ENCODE peak calls at places on chromosomes 3 and 15, in nine cellular contexts. One of them, this sample, is unnamed.

GRCh38 chr15:36175781-36176211 is 403.6 kb upstream of the CDIN1 start:
- DNase-seq in stimulated activated CD8-positive, alpha-beta memory T cell treated with anti-CD3 and anti-CD28 coated beads, Interleukin-4, amount 100 ng/mL, for 48 hours: no peak
- DNase-seq in erythroblast: no peak
- DNase-seq in M059J: no peak
- DNase-seq in T-helper 17 cell: no peak
- DNase-seq in activated naive CD8-positive, alpha-beta T cell treated with anti-CD3 and anti-CD28 coated beads, Interleukin-2, amount 50 U/mL, for 24 hours: no peak
- DNase-seq in T-cell: no peak
- DNase-seq in lung microvascular endothelial cell: no peak
- DNase-seq in mucosa of gallbladder: no peak
- DNase-seq in this sample: no peak

GRCh38 chr15:43204016-43204901 is 16.6 kb downstream of the EPB42 start:
- DNase-seq in stimulated activated CD8-positive, alpha-beta memory T cell treated with anti-CD3 and anti-CD28 coated beads, Interleukin-4, amount 100 ng/mL, for 48 hours: peak
- DNase-seq in erythroblast: peak
- DNase-seq in M059J: peak
- DNase-seq in T-helper 17 cell: no peak
- DNase-seq in activated naive CD8-positive, alpha-beta T cell treated with anti-CD3 and anti-CD28 coated beads, Interleukin-2, amount 50 U/mL, for 24 hours: peak
- DNase-seq in T-cell: peak
- DNase-seq in lung microvascular endothelial cell: peak
- DNase-seq in mucosa of gallbladder: peak
- DNase-seq in this sample: peak

GRCh38 chr3:11587766-11588165 is 55.9 kb downstream of the VGLL4 start:
- DNase-seq in stimulated activated CD8-positive, alpha-beta memory T cell treated with anti-CD3 and anti-CD28 coated beads, Interleukin-4, amount 100 ng/mL, for 48 hours: no peak
- DNase-seq in erythroblast: no peak
- DNase-seq in M059J: no peak
- DNase-seq in T-helper 17 cell: no peak
- DNase-seq in activated naive CD8-positive, alpha-beta T cell treated with anti-CD3 and anti-CD28 coated beads, Interleukin-2, amount 50 U/mL, for 24 hours: no peak
- DNase-seq in T-cell: no peak
- DNase-seq in lung microvascular endothelial cell: no peak
- DNase-seq in mucosa of gallbladder: no peak
- DNase-seq in this sample: no peak

GRCh38 chr3:47128110-47128509 is 35.8 kb downstream of the SETD2 start:
- DNase-seq in stimulated activated CD8-positive, alpha-beta memory T cell treated with anti-CD3 and anti-CD28 coated beads, Interleukin-4, amount 100 ng/mL, for 48 hours: no peak
- DNase-seq in erythroblast: no peak
- DNase-seq in M059J: no peak
- DNase-seq in T-helper 17 cell: no peak
- DNase-seq in activated naive CD8-positive, alpha-beta T cell treated with anti-CD3 and anti-CD28 coated beads, Interleukin-2, amount 50 U/mL, for 24 hours: no peak
- DNase-seq in T-cell: no peak
- DNase-seq in lung microvascular endothelial cell: no peak
- DNase-seq in mucosa of gallbladder: no peak
- DNase-seq in this sample: no peak

GRCh38 chr15:63605816-63606215 is 8.6 kb downstream of the FBXL22 start:
- DNase-seq in stimulated activated CD8-positive, alpha-beta memory T cell treated with anti-CD3 and anti-CD28 coated beads, Interleukin-4, amount 100 ng/mL, for 48 hours: peak
- DNase-seq in erythroblast: no peak
- DNase-seq in M059J: no peak
- DNase-seq in T-helper 17 cell: peak
- DNase-seq in activated naive CD8-positive, alpha-beta T cell treated with anti-CD3 and anti-CD28 coated beads, Interleukin-2, amount 50 U/mL, for 24 hours: peak
- DNase-seq in T-cell: peak
- DNase-seq in lung microvascular endothelial cell: no peak
- DNase-seq in mucosa of gallbladder: no peak
- DNase-seq in this sample: peak

GRCh38 chr15:75647370-75648155 is at the start of gene SNX33:
- DNase-seq in stimulated activated CD8-positive, alpha-beta memory T cell treated with anti-CD3 and anti-CD28 coated beads, Interleukin-4, amount 100 ng/mL, for 48 hours: peak
- DNase-seq in erythroblast: peak
- DNase-seq in M059J: peak
- DNase-seq in T-helper 17 cell: peak
- DNase-seq in activated naive CD8-positive, alpha-beta T cell treated with anti-CD3 and anti-CD28 coated beads, Interleukin-2, amount 50 U/mL, for 24 hours: peak
- DNase-seq in T-cell: peak
- DNase-seq in lung microvascular endothelial cell: peak
- DNase-seq in mucosa of gallbladder: peak
- DNase-seq in this sample: peak

GRCh38 chr3:150775001-150775599 is 12.1 kb upstream of the SIAH2 start:
- DNase-seq in stimulated activated CD8-positive, alpha-beta memory T cell treated with anti-CD3 and anti-CD28 coated beads, Interleukin-4, amount 100 ng/mL, for 48 hours: no peak
- DNase-seq in erythroblast: no peak
- DNase-seq in M059J: peak
- DNase-seq in T-helper 17 cell: no peak
- DNase-seq in activated naive CD8-positive, alpha-beta T cell treated with anti-CD3 and anti-CD28 coated beads, Interleukin-2, amount 50 U/mL, for 24 hours: no peak
- DNase-seq in T-cell: no peak
- DNase-seq in lung microvascular endothelial cell: no peak
- DNase-seq in mucosa of gallbladder: no peak
- DNase-seq in this sample: no peak

GRCh38 chr3:172279191-172279640 is 169.0 kb downstream of the GHSR start:
- DNase-seq in stimulated activated CD8-positive, alpha-beta memory T cell treated with anti-CD3 and anti-CD28 coated beads, Interleukin-4, amount 100 ng/mL, for 48 hours: no peak
- DNase-seq in erythroblast: no peak
- DNase-seq in M059J: peak
- DNase-seq in T-helper 17 cell: no peak
- DNase-seq in activated naive CD8-positive, alpha-beta T cell treated with anti-CD3 and anti-CD28 coated beads, Interleukin-2, amount 50 U/mL, for 24 hours: no peak
- DNase-seq in T-cell: no peak
- DNase-seq in lung microvascular endothelial cell: peak
- DNase-seq in mucosa of gallbladder: no peak
- DNase-seq in this sample: no peak

GRCh38 chr3:127671523-127672428 is 976 bp upstream of the ABTB1 start:
- DNase-seq in stimulated activated CD8-positive, alpha-beta memory T cell treated with anti-CD3 and anti-CD28 coated beads, Interleukin-4, amount 100 ng/mL, for 48 hours: peak
- DNase-seq in erythroblast: peak
- DNase-seq in M059J: no peak
- DNase-seq in T-helper 17 cell: no peak
- DNase-seq in activated naive CD8-positive, alpha-beta T cell treated with anti-CD3 and anti-CD28 coated beads, Interleukin-2, amount 50 U/mL, for 24 hours: peak
- DNase-seq in T-cell: peak
- DNase-seq in lung microvascular endothelial cell: no peak
- DNase-seq in mucosa of gallbladder: no peak
- DNase-seq in this sample: peak

GRCh38 chr15:66670698-66671580 is 31.1 kb upstream of the SMAD6 start:
- DNase-seq in stimulated activated CD8-positive, alpha-beta memory T cell treated with anti-CD3 and anti-CD28 coated beads, Interleukin-4, amount 100 ng/mL, for 48 hours: no peak
- DNase-seq in erythroblast: no peak
- DNase-seq in M059J: no peak
- DNase-seq in T-helper 17 cell: no peak
- DNase-seq in activated naive CD8-positive, alpha-beta T cell treated with anti-CD3 and anti-CD28 coated beads, Interleukin-2, amount 50 U/mL, for 24 hours: no peak
- DNase-seq in T-cell: no peak
- DNase-seq in lung microvascular endothelial cell: no peak
- DNase-seq in mucosa of gallbladder: peak
- DNase-seq in this sample: no peak

GRCh38 chr3:50840983-50841489 is 166.3 kb downstream of the DOCK3 start:
- DNase-seq in stimulated activated CD8-positive, alpha-beta memory T cell treated with anti-CD3 and anti-CD28 coated beads, Interleukin-4, amount 100 ng/mL, for 48 hours: no peak
- DNase-seq in erythroblast: no peak
- DNase-seq in M059J: no peak
- DNase-seq in T-helper 17 cell: no peak
- DNase-seq in activated naive CD8-positive, alpha-beta T cell treated with anti-CD3 and anti-CD28 coated beads, Interleukin-2, amount 50 U/mL, for 24 hours: no peak
- DNase-seq in T-cell: no peak
- DNase-seq in lung microvascular endothelial cell: no peak
- DNase-seq in mucosa of gallbladder: no peak
- DNase-seq in this sample: no peak

GRCh38 chr3:67531149-67532101 is 123.0 kb downstream of the SUCLG2 start:
- DNase-seq in stimulated activated CD8-positive, alpha-beta memory T cell treated with anti-CD3 and anti-CD28 coated beads, Interleukin-4, amount 100 ng/mL, for 48 hours: no peak
- DNase-seq in erythroblast: no peak
- DNase-seq in M059J: peak
- DNase-seq in T-helper 17 cell: no peak
- DNase-seq in activated naive CD8-positive, alpha-beta T cell treated with anti-CD3 and anti-CD28 coated beads, Interleukin-2, amount 50 U/mL, for 24 hours: no peak
- DNase-seq in T-cell: no peak
- DNase-seq in lung microvascular endothelial cell: peak
- DNase-seq in mucosa of gallbladder: no peak
- DNase-seq in this sample: no peak

GRCh38 chr15:73022156-73022555 is 30.1 kb upstream of the NEO1 start:
- DNase-seq in stimulated activated CD8-positive, alpha-beta memory T cell treated with anti-CD3 and anti-CD28 coated beads, Interleukin-4, amount 100 ng/mL, for 48 hours: no peak
- DNase-seq in erythroblast: no peak
- DNase-seq in M059J: no peak
- DNase-seq in T-helper 17 cell: no peak
- DNase-seq in activated naive CD8-positive, alpha-beta T cell treated with anti-CD3 and anti-CD28 coated beads, Interleukin-2, amount 50 U/mL, for 24 hours: no peak
- DNase-seq in T-cell: no peak
- DNase-seq in lung microvascular endothelial cell: no peak
- DNase-seq in mucosa of gallbladder: no peak
- DNase-seq in this sample: no peak

GRCh38 chr3:60803812-60804211 is 447.4 kb downstream of the FHIT start:
- DNase-seq in stimulated activated CD8-positive, alpha-beta memory T cell treated with anti-CD3 and anti-CD28 coated beads, Interleukin-4, amount 100 ng/mL, for 48 hours: no peak
- DNase-seq in erythroblast: no peak
- DNase-seq in M059J: peak
- DNase-seq in T-helper 17 cell: no peak
- DNase-seq in activated naive CD8-positive, alpha-beta T cell treated with anti-CD3 and anti-CD28 coated beads, Interleukin-2, amount 50 U/mL, for 24 hours: no peak
- DNase-seq in T-cell: no peak
- DNase-seq in lung microvascular endothelial cell: no peak
- DNase-seq in mucosa of gallbladder: no peak
- DNase-seq in this sample: no peak

GRCh38 chr3:98246142-98246541 is 17.9 kb upstream of the OR5H6 start:
- DNase-seq in stimulated activated CD8-positive, alpha-beta memory T cell treated with anti-CD3 and anti-CD28 coated beads, Interleukin-4, amount 100 ng/mL, for 48 hours: no peak
- DNase-seq in erythroblast: no peak
- DNase-seq in M059J: peak
- DNase-seq in T-helper 17 cell: no peak
- DNase-seq in activated naive CD8-positive, alpha-beta T cell treated with anti-CD3 and anti-CD28 coated beads, Interleukin-2, amount 50 U/mL, for 24 hours: no peak
- DNase-seq in T-cell: no peak
- DNase-seq in lung microvascular endothelial cell: no peak
- DNase-seq in mucosa of gallbladder: no peak
- DNase-seq in this sample: no peak

GRCh38 chr15:29945943-29946591 is 123.8 kb upstream of the TJP1 start:
- DNase-seq in stimulated activated CD8-positive, alpha-beta memory T cell treated with anti-CD3 and anti-CD28 coated beads, Interleukin-4, amount 100 ng/mL, for 48 hours: no peak
- DNase-seq in erythroblast: no peak
- DNase-seq in M059J: peak
- DNase-seq in T-helper 17 cell: no peak
- DNase-seq in activated naive CD8-positive, alpha-beta T cell treated with anti-CD3 and anti-CD28 coated beads, Interleukin-2, amount 50 U/mL, for 24 hours: no peak
- DNase-seq in T-cell: no peak
- DNase-seq in lung microvascular endothelial cell: no peak
- DNase-seq in mucosa of gallbladder: no peak
- DNase-seq in this sample: no peak

GRCh38 chr3:52313774-52314188 is 2.3 kb upstream of the DNAH1 start:
- DNase-seq in stimulated activated CD8-positive, alpha-beta memory T cell treated with anti-CD3 and anti-CD28 coated beads, Interleukin-4, amount 100 ng/mL, for 48 hours: no peak
- DNase-seq in erythroblast: no peak
- DNase-seq in M059J: peak
- DNase-seq in T-helper 17 cell: no peak
- DNase-seq in activated naive CD8-positive, alpha-beta T cell treated with anti-CD3 and anti-CD28 coated beads, Interleukin-2, amount 50 U/mL, for 24 hours: peak
- DNase-seq in T-cell: no peak
- DNase-seq in lung microvascular endothelial cell: peak
- DNase-seq in mucosa of gallbladder: peak
- DNase-seq in this sample: no peak

GRCh38 chr3:148816971-148817519 is 10.6 kb upstream of the CPB1 start:
- DNase-seq in stimulated activated CD8-positive, alpha-beta memory T cell treated with anti-CD3 and anti-CD28 coated beads, Interleukin-4, amount 100 ng/mL, for 48 hours: no peak
- DNase-seq in erythroblast: no peak
- DNase-seq in M059J: no peak
- DNase-seq in T-helper 17 cell: no peak
- DNase-seq in activated naive CD8-positive, alpha-beta T cell treated with anti-CD3 and anti-CD28 coated beads, Interleukin-2, amount 50 U/mL, for 24 hours: no peak
- DNase-seq in T-cell: no peak
- DNase-seq in lung microvascular endothelial cell: no peak
- DNase-seq in mucosa of gallbladder: no peak
- DNase-seq in this sample: no peak

GRCh38 chr3:690770-691169 is 402.1 kb upstream of the CNTN6 start:
- DNase-seq in stimulated activated CD8-positive, alpha-beta memory T cell treated with anti-CD3 and anti-CD28 coated beads, Interleukin-4, amount 100 ng/mL, for 48 hours: no peak
- DNase-seq in erythroblast: no peak
- DNase-seq in M059J: no peak
- DNase-seq in T-helper 17 cell: no peak
- DNase-seq in activated naive CD8-positive, alpha-beta T cell treated with anti-CD3 and anti-CD28 coated beads, Interleukin-2, amount 50 U/mL, for 24 hours: no peak
- DNase-seq in T-cell: no peak
- DNase-seq in lung microvascular endothelial cell: no peak
- DNase-seq in mucosa of gallbladder: no peak
- DNase-seq in this sample: no peak

GRCh38 chr3:134339331-134339730 is 34.9 kb downstream of the AMOTL2 start:
- DNase-seq in stimulated activated CD8-positive, alpha-beta memory T cell treated with anti-CD3 and anti-CD28 coated beads, Interleukin-4, amount 100 ng/mL, for 48 hours: no peak
- DNase-seq in erythroblast: no peak
- DNase-seq in M059J: no peak
- DNase-seq in T-helper 17 cell: no peak
- DNase-seq in activated naive CD8-positive, alpha-beta T cell treated with anti-CD3 and anti-CD28 coated beads, Interleukin-2, amount 50 U/mL, for 24 hours: no peak
- DNase-seq in T-cell: no peak
- DNase-seq in lung microvascular endothelial cell: no peak
- DNase-seq in mucosa of gallbladder: no peak
- DNase-seq in this sample: no peak

GRCh38 chr3:69715204-69715603 is 24.1 kb upstream of the MITF start:
- DNase-seq in stimulated activated CD8-positive, alpha-beta memory T cell treated with anti-CD3 and anti-CD28 coated beads, Interleukin-4, amount 100 ng/mL, for 48 hours: no peak
- DNase-seq in erythroblast: no peak
- DNase-seq in M059J: no peak
- DNase-seq in T-helper 17 cell: no peak
- DNase-seq in activated naive CD8-positive, alpha-beta T cell treated with anti-CD3 and anti-CD28 coated beads, Interleukin-2, amount 50 U/mL, for 24 hours: no peak
- DNase-seq in T-cell: no peak
- DNase-seq in lung microvascular endothelial cell: no peak
- DNase-seq in mucosa of gallbladder: no peak
- DNase-seq in this sample: no peak

This sample was measured in effector memory CD8-positive, alpha-beta T cell.